ENCODE peak calls at places on chromosomes 13 and 19, in four cellular contexts. One of them, this sample, is unnamed.
A peak's percentile ranks its signal among the peaks of the same experiment; 100 is the strongest.

GRCh38 chr19:5131866-5132561 is 163.1 kb downstream of the KDM4B start:
- DNase-seq in HepG2: no peak
- DNase-seq in HCT116: no peak
- DNase-seq in K562: no peak
- DNase-seq in this sample: no peak

GRCh38 chr19:46759817-46760333 is 13.6 kb upstream of the STRN4 start:
- DNase-seq in HCT116: no peak
- DNase-seq in HepG2: no peak
- DNase-seq in K562: no peak
- DNase-seq in this sample: no peak

GRCh38 chr13:77521595-77522367 is 13.7 kb upstream of the SCEL start:
- DNase-seq in HCT116: no peak
- DNase-seq in HepG2: no peak
- DNase-seq in K562: no peak
- DNase-seq in this sample: no peak

GRCh38 chr13:110231348-110232047 is 75.5 kb downstream of the COL4A1 start:
- DNase-seq in HCT116: no peak
- DNase-seq in HepG2: no peak
- DNase-seq in K562: no peak
- DNase-seq in this sample: no peak

GRCh38 chr13:96090240-96091101 is 564 bp downstream of the HS6ST3 start:
- DNase-seq in HCT116: no peak
- DNase-seq in K562: peak; percentile 5
- DNase-seq in HepG2: no peak
- DNase-seq in this sample: peak; percentile 81

GRCh38 chr13:34137200-34137599 is 319.3 kb downstream of the RFC3 start:
- DNase-seq in K562: no peak
- DNase-seq in HCT116: no peak
- DNase-seq in HepG2: no peak
- DNase-seq in this sample: no peak

GRCh38 chr13:63636231-63636993 is 2220.8 kb upstream of the PCDH20 start:
- DNase-seq in K562: no peak
- DNase-seq in HepG2: no peak
- DNase-seq in HCT116: peak; percentile 41
- DNase-seq in this sample: no peak

GRCh38 chr13:42667638-42668037 is 93.7 kb downstream of the TNFSF11 start:
- DNase-seq in K562: no peak
- DNase-seq in HepG2: no peak
- DNase-seq in HCT116: no peak
- DNase-seq in this sample: no peak

GRCh38 chr13:102195566-102196462 is 206.0 kb downstream of the FGF14 start:
- DNase-seq in HepG2: no peak
- DNase-seq in K562: no peak
- DNase-seq in HCT116: no peak
- DNase-seq in this sample: peak; percentile 45

GRCh38 chr13:84455143-84455905 is 573.0 kb upstream of the SLITRK1 start:
- DNase-seq in K562: no peak
- DNase-seq in HCT116: no peak
- DNase-seq in HepG2: peak; percentile 4
- DNase-seq in this sample: peak; percentile 1

GRCh38 chr19:7257148-7258041 is 36.8 kb downstream of the INSR start:
- DNase-seq in K562: no peak
- DNase-seq in HepG2: peak; percentile 68
- DNase-seq in HCT116: peak; percentile 72
- DNase-seq in this sample: no peak

GRCh38 chr13:87122551-87122950 is 548.6 kb upstream of the SLITRK5 start:
- DNase-seq in HepG2: no peak
- DNase-seq in HCT116: no peak
- DNase-seq in K562: no peak
- DNase-seq in this sample: no peak

GRCh38 chr19:30853036-30853435 is 480.9 kb downstream of the ZNF536 start:
- DNase-seq in HCT116: no peak
- DNase-seq in HepG2: no peak
- DNase-seq in K562: no peak
- DNase-seq in this sample: no peak

GRCh38 chr19:42280761-42281174 is 11.7 kb downstream of the CIC start:
- DNase-seq in HepG2: no peak
- DNase-seq in HCT116: no peak
- DNase-seq in K562: no peak
- DNase-seq in this sample: peak; percentile 58

GRCh38 chr13:99596180-99596579 is 94.9 kb downstream of the TM9SF2 start:
- DNase-seq in K562: no peak
- DNase-seq in HCT116: no peak
- DNase-seq in HepG2: no peak
- DNase-seq in this sample: no peak

GRCh38 chr13:110099922-110100321 is 207.0 kb downstream of the COL4A1 start:
- DNase-seq in HCT116: no peak
- DNase-seq in HepG2: no peak
- DNase-seq in K562: no peak
- DNase-seq in this sample: no peak

GRCh38 chr19:55467236-55468053 is 2.9 kb upstream of the C19orf85 start:
- DNase-seq in HepG2: peak; percentile 69
- DNase-seq in HCT116: no peak
- DNase-seq in K562: peak; percentile 81
- DNase-seq in this sample: peak; percentile 90

GRCh38 chr13:32903720-32904119 is 112.5 kb upstream of the KL start:
- DNase-seq in HCT116: no peak
- DNase-seq in HepG2: no peak
- DNase-seq in K562: no peak
- DNase-seq in this sample: no peak

GRCh38 chr19:35042056-35042730 is 672 bp downstream of the HPN start:
- DNase-seq in K562: no peak
- DNase-seq in HepG2: peak; percentile 89
- DNase-seq in HCT116: no peak
- DNase-seq in this sample: no peak

GRCh38 chr13:112938680-112939079 is 30.3 kb upstream of the MCF2L start:
- DNase-seq in K562: no peak
- DNase-seq in HepG2: no peak
- DNase-seq in HCT116: no peak
- DNase-seq in this sample: no peak

GRCh38 chr13:99749627-99750026 is 221.9 kb downstream of the ZIC5 start:
- DNase-seq in HCT116: no peak
- DNase-seq in HepG2: no peak
- DNase-seq in K562: no peak
- DNase-seq in this sample: no peak

GRCh38 chr13:28320884-28321574 is 173.9 kb downstream of the FLT1 start:
- DNase-seq in HepG2: peak; percentile 36
- DNase-seq in K562: no peak
- DNase-seq in HCT116: no peak
- DNase-seq in this sample: no peak

GRCh38 chr13:112069063-112069726 is 2.2 kb downstream of the SOX1 start:
- DNase-seq in HCT116: no peak
- DNase-seq in K562: no peak
- DNase-seq in HepG2: no peak
- DNase-seq in this sample: no peak

GRCh38 chr13:96141032-96141431 is 51.1 kb downstream of the HS6ST3 start:
- DNase-seq in HCT116: no peak
- DNase-seq in HepG2: peak; percentile 20
- DNase-seq in K562: no peak
- DNase-seq in this sample: no peak

GRCh38 chr13:25847635-25848616 is 203.9 kb downstream of the SHISA2 start:
- DNase-seq in HCT116: no peak
- DNase-seq in HepG2: no peak
- DNase-seq in K562: no peak
- DNase-seq in this sample: peak; percentile 71

GRCh38 chr13:23599083-23599925 is 29.1 kb downstream of the TNFRSF19 start:
- DNase-seq in HepG2: peak; percentile 95
- DNase-seq in K562: no peak
- DNase-seq in HCT116: no peak
- DNase-seq in this sample: no peak

GRCh38 chr13:26502826-26503225 is 54.7 kb upstream of the WASF3 start:
- DNase-seq in HCT116: no peak
- DNase-seq in HepG2: no peak
- DNase-seq in K562: no peak
- DNase-seq in this sample: no peak

GRCh38 chr13:103833453-103833852 is 767.2 kb upstream of the SLC10A2 start:
- DNase-seq in K562: no peak
- DNase-seq in HCT116: no peak
- DNase-seq in HepG2: no peak
- DNase-seq in this sample: no peak

GRCh38 chr13:75415720-75416119 is 66.2 kb downstream of the TBC1D4 start:
- DNase-seq in HCT116: no peak
- DNase-seq in HepG2: no peak
- DNase-seq in K562: no peak
- DNase-seq in this sample: no peak

GRCh38 chr19:32824906-32825608 is 44.5 kb downstream of the SLC7A9 start:
- DNase-seq in HepG2: no peak
- DNase-seq in HCT116: no peak
- DNase-seq in K562: no peak
- DNase-seq in this sample: no peak

GRCh38 chr19:31355330-31356289 is 6.4 kb upstream of the TSHZ3 start:
- DNase-seq in HCT116: no peak
- DNase-seq in HepG2: no peak
- DNase-seq in K562: no peak
- DNase-seq in this sample: peak; percentile 16

GRCh38 chr19:46488551-46488950 is 7.1 kb downstream of the PNMA8B start:
- DNase-seq in HCT116: no peak
- DNase-seq in K562: no peak
- DNase-seq in HepG2: no peak
- DNase-seq in this sample: no peak

GRCh38 chr13:95246292-95247082 is 54.8 kb downstream of the ABCC4 start:
- DNase-seq in K562: no peak
- DNase-seq in HCT116: no peak
- DNase-seq in HepG2: no peak
- DNase-seq in this sample: no peak

GRCh38 chr13:108963846-108964600 is 334.6 kb downstream of the MYO16 start:
- DNase-seq in HepG2: no peak
- DNase-seq in HCT116: no peak
- DNase-seq in K562: no peak
- DNase-seq in this sample: no peak

GRCh38 chr19:8639821-8640401 is 9.5 kb downstream of the NFILZ start:
- DNase-seq in K562: peak; percentile 3
- DNase-seq in HCT116: no peak
- DNase-seq in HepG2: no peak
- DNase-seq in this sample: no peak

GRCh38 chr19:8640402-8641004 is 10.1 kb downstream of the NFILZ start:
- DNase-seq in HCT116: no peak
- DNase-seq in K562: no peak
- DNase-seq in HepG2: peak; percentile 88
- DNase-seq in this sample: no peak

GRCh38 chr19:8641221-8641907 is 10.9 kb downstream of the NFILZ start:
- DNase-seq in HCT116: no peak
- DNase-seq in HepG2: no peak
- DNase-seq in K562: no peak
- DNase-seq in this sample: no peak

GRCh38 chr19:8643860-8644653 is 13.6 kb downstream of the NFILZ start:
- DNase-seq in HepG2: no peak
- DNase-seq in K562: no peak
- DNase-seq in HCT116: no peak
- DNase-seq in this sample: no peak

GRCh38 chr19:8641908-8642547 is 11.6 kb downstream of the NFILZ start:
- DNase-seq in HCT116: peak; percentile 51
- DNase-seq in HepG2: peak; percentile 71
- DNase-seq in K562: peak; percentile 53
- DNase-seq in this sample: peak; percentile 44
- TF ChIP-seq ELF1 in HCT116: no peak
- TF ChIP-seq ELF1 in HepG2: no peak
- TF ChIP-seq ELF1 in K562: no peak
- TF ChIP-seq ELF1 in this sample: no peak

GRCh38 chr19:28960586-28960985 is 252.4 kb downstream of the UQCRFS1 start:
- DNase-seq in HepG2: no peak
- DNase-seq in K562: no peak
- DNase-seq in HCT116: no peak
- DNase-seq in this sample: no peak
- TF ChIP-seq ELF1 in HepG2: no peak
- TF ChIP-seq ELF1 in K562: no peak
- TF ChIP-seq ELF1 in HCT116: no peak
- TF ChIP-seq ELF1 in this sample: no peak

GRCh38 chr19:50677636-50678035 is 28.4 kb downstream of the C19orf81 start:
- DNase-seq in HCT116: no peak
- DNase-seq in HepG2: no peak
- DNase-seq in K562: no peak
- DNase-seq in this sample: no peak

GRCh38 chr19:50678323-50678722 is 29.1 kb downstream of the C19orf81 start:
- DNase-seq in HepG2: no peak
- DNase-seq in HCT116: no peak
- DNase-seq in K562: no peak
- DNase-seq in this sample: no peak

GRCh38 chr19:50676625-50677197 is 27.5 kb downstream of the C19orf81 start:
- DNase-seq in HCT116: no peak
- DNase-seq in K562: no peak
- DNase-seq in HepG2: no peak
- DNase-seq in this sample: no peak

DNA sequence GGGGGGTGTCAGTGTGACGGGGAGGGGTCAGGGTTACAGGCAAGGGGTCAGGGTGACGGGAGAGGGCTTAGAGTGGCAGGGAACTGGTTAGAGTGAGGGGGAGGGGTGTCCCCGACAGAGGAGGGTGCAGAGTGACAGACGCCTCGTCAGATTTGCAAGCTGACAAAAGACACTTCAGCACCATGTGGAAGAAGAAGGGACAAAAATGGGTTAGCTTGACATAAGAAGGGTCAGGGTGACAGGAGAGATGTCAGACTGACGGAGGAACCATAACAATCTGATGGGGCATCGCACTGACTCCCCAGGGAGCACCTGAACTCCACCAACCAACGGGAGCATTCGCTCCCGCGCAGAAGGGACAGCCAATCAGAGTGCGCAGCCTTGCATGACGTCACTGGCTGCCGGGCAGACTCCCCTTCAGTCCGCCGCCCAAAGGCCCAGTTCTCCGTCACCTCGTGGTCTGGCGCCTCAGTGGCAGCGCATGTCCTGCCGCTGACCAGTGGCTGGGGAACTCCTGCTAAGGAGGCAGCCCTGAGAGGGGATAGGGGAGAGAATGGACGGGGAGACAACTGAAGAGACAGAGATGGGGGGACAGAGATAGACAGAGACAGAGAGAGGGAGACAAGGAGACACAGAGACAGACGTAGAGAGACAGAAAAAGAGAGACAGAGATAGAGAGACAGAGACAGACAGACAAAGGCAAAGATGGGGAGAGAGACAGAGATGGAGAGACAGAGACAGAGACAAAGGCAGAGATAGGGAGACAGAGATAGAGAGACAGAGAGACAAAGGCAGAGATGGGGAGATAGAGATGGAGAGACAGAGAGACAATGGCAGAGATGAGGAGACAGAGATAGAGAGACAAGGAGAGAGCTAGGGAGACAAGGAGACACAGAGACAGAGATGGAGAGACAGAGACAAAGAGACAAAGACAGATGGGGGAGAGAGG is 30.2 kb downstream of the C19orf81 start:
- DNase-seq in HCT116: peak; percentile 87
- DNase-seq in HepG2: peak; percentile 48
- DNase-seq in K562: peak; percentile 100
- DNase-seq in this sample: peak; percentile 95
- TF ChIP-seq ELF1 in HCT116: no peak
- TF ChIP-seq ELF1 in HepG2: no peak
- TF ChIP-seq ELF1 in K562: no peak
- TF ChIP-seq ELF1 in this sample: no peak

GRCh38 chr19:44746946-44747738 is 1.4 kb upstream of the BCL3 start:
- DNase-seq in HepG2: peak; percentile 80
- DNase-seq in HCT116: peak; percentile 81
- DNase-seq in K562: peak; percentile 95
- DNase-seq in this sample: peak; percentile 84
- TF ChIP-seq ELF1 in HepG2: no peak
- TF ChIP-seq ELF1 in HCT116: no peak
- TF ChIP-seq ELF1 in K562: no peak
- TF ChIP-seq ELF1 in this sample: no peak